ENCODE peak calls at places on chromosomes 16 and 17, in nine cellular contexts. B is foreskin fibroblast, F is left ventricle myocardium inferior, D is heart left ventricle, I is mesendoderm, Z is A673, N is transverse colon, H is mammary epithelial cell, U is skeletal muscle cell. T is an unnamed sample.

GRCh38 chr16:47916266-47916665 is 239.5 kb downstream of the ABCC12 start:
- DNase-seq in F (no peak), B (no peak), U (peak; percentile 9), N (no peak), I (no peak), H (no peak), Z (no peak), D (no peak), T (no peak)

GRCh38 chr17:19384723-19385391 is 2.1 kb downstream of the MFAP4 start:
- DNase-seq in I (peak; percentile 53), F (peak; percentile 89), B (peak; percentile 99), H (no peak), Z (peak; percentile 93), D (peak; percentile 87), N (peak; percentile 84), U (peak; percentile 88), T (no peak)

GRCh38 chr16:12145918-12146317 is 169.4 kb downstream of the SNX29 start:
- DNase-seq in I (peak; percentile 49), F (no peak), U (no peak), B (no peak), N (no peak), H (no peak), D (no peak), Z (no peak), T (no peak)

GRCh38 chr16:87358696-87359095 is 24.9 kb downstream of the FBXO31 start:
- DNase-seq in H (no peak), B (no peak), I (no peak), N (no peak), Z (no peak), F (no peak), D (no peak), U (no peak), T (no peak)

GRCh38 chr17:45405250-45406086 is 27.2 kb downstream of the ARHGAP27 start:
- DNase-seq in Z (peak; percentile 21), D (peak; percentile 33), I (peak; percentile 99), B (peak; percentile 45), U (no peak), N (peak; percentile 89), F (no peak), H (no peak), T (no peak)

GRCh38 chr17:15981208-15981607 is 18.3 kb downstream of the ZSWIM7 start:
- DNase-seq in F (no peak), B (no peak), H (peak; percentile 42), U (no peak), Z (no peak), N (no peak), I (no peak), D (no peak), T (no peak)

GRCh38 chr16:50152386-50152806 is 710 bp upstream of the TENT4B start:
- DNase-seq in Z (no peak), N (peak; percentile 62), H (peak; percentile 40), I (no peak), D (no peak), B (peak; percentile 57), U (no peak), F (peak; percentile 37), T (peak; percentile 77)

GRCh38 chr16:49700928-49701685 is 154.8 kb downstream of the ZNF423 start:
- DNase-seq in N (no peak), B (no peak), D (no peak), H (no peak), F (no peak), Z (peak; percentile 90), I (peak; percentile 40), U (no peak), T (no peak)

GRCh38 chr17:15268003-15268402 is 2.9 kb upstream of the PMP22 start:
- DNase-seq in B (peak; percentile 28), I (no peak), H (no peak), D (no peak), Z (no peak), N (no peak), F (no peak), U (no peak), T (no peak)

GRCh38 chr16:6035161-6035560 is 937.6 kb upstream of the EEF2KMT start:
- DNase-seq in H (no peak), Z (no peak), U (no peak), D (no peak), I (peak; percentile 9), F (no peak), B (no peak), N (no peak), T (no peak)

GRCh38 chr17:42898147-42898807 is 2.3 kb upstream of the G6PC1 start:
- DNase-seq in B (no peak), F (no peak), N (no peak), Z (no peak), U (no peak), I (no peak), D (no peak), H (no peak), T (no peak)

GRCh38 chr16:83818276-83818675 is 10.5 kb downstream of the HSBP1 start:
- DNase-seq in Z (no peak), N (no peak), H (no peak), D (no peak), B (no peak), F (no peak), I (no peak), U (no peak), T (no peak)

GRCh38 chr16:83814654-83814985 is 6.8 kb downstream of the HSBP1 start:
- DNase-seq in U (no peak), F (no peak), D (no peak), B (no peak), Z (no peak), H (no peak), I (no peak), N (no peak), T (no peak)

GRCh38 chr16:83817022-83817421 is 9.2 kb downstream of the HSBP1 start:
- DNase-seq in D (no peak), Z (no peak), H (no peak), U (no peak), B (no peak), F (no peak), N (no peak), I (no peak), T (no peak)

GRCh38 chr16:83810906-83811305 is 3.1 kb downstream of the HSBP1 start:
- DNase-seq in Z (no peak), N (no peak), I (no peak), H (no peak), D (no peak), U (no peak), F (no peak), B (no peak), T (no peak)

GRCh38 chr16:83813818-83814653 is 6.3 kb downstream of the HSBP1 start:
- DNase-seq in D (no peak), U (peak; percentile 45), F (no peak), I (peak; percentile 77), N (peak; percentile 52), H (peak; percentile 37), Z (peak; percentile 40), B (peak; percentile 74), T (no peak)
- H3K4me3 ChIP-seq in D (no peak overlapping the region), U (no peak overlapping the region), F (peak overlapping the region; percentile 33), I (no peak overlapping the region), N (no peak overlapping the region), H (no peak overlapping the region), Z (no peak overlapping the region), B (no peak overlapping the region), T (no peak overlapping the region)

GRCh38 chr17:34580685-34581445 is 1.5 kb downstream of the TMEM132E start:
- DNase-seq in B (peak; percentile 7), D (no peak), H (no peak), I (peak; percentile 25), Z (no peak), F (no peak), U (no peak), N (no peak), T (no peak)

GRCh38 chr17:34579979-34580684 is 750 bp downstream of the TMEM132E start:
- DNase-seq in Z (no peak), B (peak; percentile 43), I (peak; percentile 56), U (no peak), D (peak; percentile 33), F (peak; percentile 23), N (no peak), H (peak; percentile 3), T (no peak)

GRCh38 chr17:34579017-34579946 is at the start of gene TMEM132E:
- DNase-seq in I (peak; percentile 56), H (peak; percentile 4), B (peak; percentile 50), N (peak; percentile 13), D (peak; percentile 32), Z (no peak), F (peak; percentile 37), U (no peak), T (no peak)

GRCh38 chr17:34578016-34578415 is 1.4 kb upstream of the TMEM132E start:
- DNase-seq in F (no peak), H (no peak), I (no peak), Z (no peak), B (no peak), U (no peak), D (no peak), N (no peak), T (no peak)

GRCh38 chr17:34578656-34579016 is 746 bp upstream of the TMEM132E start:
- DNase-seq in B (no peak), Z (no peak), I (no peak), U (no peak), N (no peak), F (no peak), H (no peak), D (no peak), T (no peak)
- H3K4me3 ChIP-seq in B (no peak overlapping the region), Z (no peak overlapping the region), I (no peak overlapping the region), U (no peak overlapping the region), N (no peak overlapping the region), F (peak overlapping the region; percentile 72), H (no peak overlapping the region), D (peak overlapping the region; percentile 59), T (no peak overlapping the region)

GRCh38 chr16:82655315-82655714 is 28.5 kb downstream of the CDH13 start:
- DNase-seq in Z (peak; percentile 23), D (peak; percentile 48), H (no peak), I (peak; percentile 50), B (peak; percentile 72), U (peak; percentile 75), N (peak; percentile 45), F (no peak), T (peak; percentile 83)
- H3K4me3 ChIP-seq in Z (no peak overlapping the region), D (no peak overlapping the region), H (no peak overlapping the region), I (no peak overlapping the region), B (no peak overlapping the region), U (no peak overlapping the region), N (no peak overlapping the region), F (no peak overlapping the region), T (no peak overlapping the region)

GRCh38 chr17:65558311-65558682 is 3.2 kb downstream of the AXIN2 start:
- DNase-seq in F (no peak), N (no peak), H (no peak), B (no peak), U (no peak), Z (no peak), I (no peak), D (no peak), T (no peak)
- H3K4me3 ChIP-seq in F (no peak overlapping the region), N (peak overlapping the region; percentile 99), H (no peak overlapping the region), B (peak overlapping the region; percentile 63), U (no peak overlapping the region), Z (peak overlapping the region; percentile 91), I (no peak overlapping the region), D (peak overlapping the region; percentile 93), T (peak overlapping the region; percentile 63)

GRCh38 chr16:84729716-84730320 is 30.0 kb downstream of the USP10 start:
- DNase-seq in B (no peak), N (no peak), U (no peak), D (no peak), I (no peak), H (no peak), Z (no peak), F (no peak), T (no peak)
- H3K4me3 ChIP-seq in B (peak overlapping the region; percentile 12), N (no peak overlapping the region), U (peak overlapping the region; percentile 1), D (no peak overlapping the region), I (no peak overlapping the region), H (peak overlapping the region; percentile 60), Z (peak overlapping the region; percentile 33), F (peak overlapping the region; percentile 26), T (no peak overlapping the region)